ENCODE peak calls at places on chromosomes 4 and X, in seven cellular contexts. One of them, this sample, is unnamed.

GRCh38 chr4:31793907-31794306 is 1073.7 kb downstream of the PCDH7 start:
- DNase-seq in posterior cingulate gyrus: no peak
- DNase-seq in activated T-cell treated with anti-CD3 and anti-CD28 coated beads, Interleukin-2, amount 50 U/mL, for 1 hour: no peak
- DNase-seq in osteocyte: no peak
- DNase-seq in pancreas: no peak
- DNase-seq in activated CD4-positive, alpha-beta T cell treated with anti-CD3 and anti-CD28 coated beads, Interleukin-2, amount 50 U/mL, for 24 hours: no peak
- DNase-seq in GM23248: no peak
- DNase-seq in this sample: no peak

GRCh38 chr4:11483076-11483475 is 54.4 kb upstream of the HS3ST1 start:
- DNase-seq in posterior cingulate gyrus: no peak
- DNase-seq in activated T-cell treated with anti-CD3 and anti-CD28 coated beads, Interleukin-2, amount 50 U/mL, for 1 hour: no peak
- DNase-seq in osteocyte: no peak
- DNase-seq in pancreas: no peak
- DNase-seq in activated CD4-positive, alpha-beta T cell treated with anti-CD3 and anti-CD28 coated beads, Interleukin-2, amount 50 U/mL, for 24 hours: no peak
- DNase-seq in GM23248: no peak
- DNase-seq in this sample: no peak

GRCh38 chr4:78242071-78242470 is 184.9 kb downstream of the FRAS1 start:
- DNase-seq in posterior cingulate gyrus: no peak
- DNase-seq in activated T-cell treated with anti-CD3 and anti-CD28 coated beads, Interleukin-2, amount 50 U/mL, for 1 hour: no peak
- DNase-seq in osteocyte: no peak
- DNase-seq in pancreas: no peak
- DNase-seq in activated CD4-positive, alpha-beta T cell treated with anti-CD3 and anti-CD28 coated beads, Interleukin-2, amount 50 U/mL, for 24 hours: no peak
- DNase-seq in GM23248: peak
- DNase-seq in this sample: no peak

GRCh38 chrX:70096052-70096451 is 33.8 kb downstream of the OTUD6A start:
- DNase-seq in posterior cingulate gyrus: no peak
- DNase-seq in activated T-cell treated with anti-CD3 and anti-CD28 coated beads, Interleukin-2, amount 50 U/mL, for 1 hour: no peak
- DNase-seq in osteocyte: no peak
- DNase-seq in pancreas: no peak
- DNase-seq in activated CD4-positive, alpha-beta T cell treated with anti-CD3 and anti-CD28 coated beads, Interleukin-2, amount 50 U/mL, for 24 hours: no peak
- DNase-seq in GM23248: peak
- DNase-seq in this sample: no peak

GRCh38 chr4:38889143-38889542 is 21.5 kb downstream of the FAM114A1 start:
- DNase-seq in posterior cingulate gyrus: no peak
- DNase-seq in activated T-cell treated with anti-CD3 and anti-CD28 coated beads, Interleukin-2, amount 50 U/mL, for 1 hour: no peak
- DNase-seq in osteocyte: no peak
- DNase-seq in pancreas: no peak
- DNase-seq in activated CD4-positive, alpha-beta T cell treated with anti-CD3 and anti-CD28 coated beads, Interleukin-2, amount 50 U/mL, for 24 hours: peak
- DNase-seq in GM23248: peak
- DNase-seq in this sample: no peak

GRCh38 chr4:38563703-38564490 is 100.1 kb upstream of the KLF3 start:
- DNase-seq in posterior cingulate gyrus: peak
- DNase-seq in activated T-cell treated with anti-CD3 and anti-CD28 coated beads, Interleukin-2, amount 50 U/mL, for 1 hour: no peak
- DNase-seq in osteocyte: no peak
- DNase-seq in pancreas: no peak
- DNase-seq in activated CD4-positive, alpha-beta T cell treated with anti-CD3 and anti-CD28 coated beads, Interleukin-2, amount 50 U/mL, for 24 hours: no peak
- DNase-seq in GM23248: no peak
- DNase-seq in this sample: no peak

GRCh38 chr4:32025840-32026459 is 1305.8 kb downstream of the PCDH7 start:
- DNase-seq in posterior cingulate gyrus: no peak
- DNase-seq in activated T-cell treated with anti-CD3 and anti-CD28 coated beads, Interleukin-2, amount 50 U/mL, for 1 hour: no peak
- DNase-seq in osteocyte: no peak
- DNase-seq in pancreas: no peak
- DNase-seq in activated CD4-positive, alpha-beta T cell treated with anti-CD3 and anti-CD28 coated beads, Interleukin-2, amount 50 U/mL, for 24 hours: no peak
- DNase-seq in GM23248: no peak
- DNase-seq in this sample: no peak

GRCh38 chrX:41350976-41351569 is 17.1 kb downstream of the DDX3X start:
- DNase-seq in posterior cingulate gyrus: no peak
- DNase-seq in activated T-cell treated with anti-CD3 and anti-CD28 coated beads, Interleukin-2, amount 50 U/mL, for 1 hour: no peak
- DNase-seq in osteocyte: no peak
- DNase-seq in pancreas: no peak
- DNase-seq in activated CD4-positive, alpha-beta T cell treated with anti-CD3 and anti-CD28 coated beads, Interleukin-2, amount 50 U/mL, for 24 hours: no peak
- DNase-seq in GM23248: peak
- DNase-seq in this sample: no peak

GRCh38 chr4:136831553-136831952 is 700.7 kb downstream of the PCDH18 start:
- DNase-seq in posterior cingulate gyrus: no peak
- DNase-seq in activated T-cell treated with anti-CD3 and anti-CD28 coated beads, Interleukin-2, amount 50 U/mL, for 1 hour: no peak
- DNase-seq in osteocyte: no peak
- DNase-seq in pancreas: no peak
- DNase-seq in activated CD4-positive, alpha-beta T cell treated with anti-CD3 and anti-CD28 coated beads, Interleukin-2, amount 50 U/mL, for 24 hours: no peak
- DNase-seq in GM23248: no peak
- DNase-seq in this sample: no peak

GRCh38 chr4:123535037-123535748 is 138.6 kb downstream of the SPRY1 start:
- DNase-seq in posterior cingulate gyrus: no peak
- DNase-seq in activated T-cell treated with anti-CD3 and anti-CD28 coated beads, Interleukin-2, amount 50 U/mL, for 1 hour: no peak
- DNase-seq in osteocyte: no peak
- DNase-seq in pancreas: no peak
- DNase-seq in activated CD4-positive, alpha-beta T cell treated with anti-CD3 and anti-CD28 coated beads, Interleukin-2, amount 50 U/mL, for 24 hours: no peak
- DNase-seq in GM23248: no peak
- DNase-seq in this sample: no peak